ENCODE peak calls at places on chromosomes 4 and X, in ten cellular contexts. N, L, U, Y, F, P, J, A, H and K are unnamed samples.

GRCh38 chrX:109487640-109488039 is 5.8 kb upstream of the GUCY2F start:
- DNase-seq in N (no peak), L (peak), U (no peak), Y (no peak), F (peak), P (no peak), J (no peak), A (no peak), H (no peak), K (no peak)

GRCh38 chr4:56728512-56728911 is 47.4 kb upstream of the HOPX start:
- DNase-seq in N (peak), L (no peak), U (peak), Y (peak), F (no peak), P (peak), J (peak), A (peak), H (no peak), K (no peak)

GRCh38 chr4:7650606-7651400 is 216.1 kb upstream of the PSAPL1 start:
- DNase-seq in N (peak), L (no peak), U (peak), Y (no peak), F (no peak), P (no peak), J (peak), A (peak), H (peak), K (peak)

GRCh38 chr4:2417196-2417764 is 1.2 kb downstream of the ZFYVE28 start:
- DNase-seq in N (no peak), L (no peak), U (no peak), Y (peak), F (no peak), P (no peak), J (no peak), A (peak), H (peak), K (no peak)

GRCh38 chr4:1851160-1851559 is 4.8 kb downstream of the LETM1 start:
- DNase-seq in N (no peak), L (no peak), U (no peak), Y (no peak), F (no peak), P (no peak), J (no peak), A (no peak), H (no peak), K (no peak)

GRCh38 chr4:104890598-104890997 is 256.1 kb upstream of the TET2 start:
- DNase-seq in N (no peak), L (no peak), U (no peak), Y (no peak), F (no peak), P (no peak), J (no peak), A (no peak), H (no peak), K (no peak)

GRCh38 chr4:88953400-88953799 is 103.6 kb downstream of the FAM13A start:
- DNase-seq in N (no peak), L (no peak), U (peak), Y (no peak), F (no peak), P (no peak), J (no peak), A (no peak), H (no peak), K (no peak)

GRCh38 chrX:47556045-47556623 is 4.9 kb upstream of the ARAF start:
- DNase-seq in N (peak), L (peak), U (peak), Y (peak), F (peak), P (peak), J (peak), A (peak), H (peak), K (peak)

GRCh38 chr4:55396305-55397023 is 707 bp downstream of the TMEM165 start:
- DNase-seq in N (peak), L (peak), U (peak), Y (peak), F (peak), P (peak), J (peak), A (peak), H (peak), K (no peak)

GRCh38 chrX:16839852-16840460 is 30.2 kb downstream of the RBBP7 start:
- DNase-seq in N (peak), L (no peak), U (peak), Y (no peak), F (no peak), P (no peak), J (no peak), A (no peak), H (no peak), K (no peak)

GRCh38 chr4:77194366-77194765 is 37.4 kb downstream of the CCNG2 start:
- DNase-seq in N (no peak), L (peak), U (no peak), Y (no peak), F (peak), P (no peak), J (no peak), A (no peak), H (no peak), K (no peak)

GRCh38 chr4:1377606-1378261 is 28.5 kb downstream of the NKX1-1 start:
- DNase-seq in N (no peak), L (no peak), U (no peak), Y (no peak), F (no peak), P (no peak), J (no peak), A (peak), H (peak), K (peak)

GRCh38 chr4:23305026-23305425 is 584.8 kb downstream of the PPARGC1A start:
- DNase-seq in N (peak), L (no peak), U (no peak), Y (no peak), F (peak), P (no peak), J (no peak), A (no peak), H (no peak), K (no peak)

GRCh38 chr4:102791318-102791835 is 30.6 kb upstream of the MANBA start:
- DNase-seq in N (no peak), L (no peak), U (no peak), Y (no peak), F (no peak), P (no peak), J (no peak), A (no peak), H (no peak), K (no peak)

GRCh38 chr4:13545394-13545808 is 1.1 kb upstream of the NKX3-2 start:
- DNase-seq in N (no peak), L (no peak), U (no peak), Y (no peak), F (no peak), P (no peak), J (no peak), A (no peak), H (no peak), K (no peak)

GRCh38 chr4:38099020-38099600 is 138.9 kb downstream of the PTTG2 start:
- DNase-seq in N (no peak), L (no peak), U (peak), Y (peak), F (no peak), P (no peak), J (no peak), A (no peak), H (no peak), K (no peak)

GRCh38 chr4:42513748-42514490 is 116.6 kb downstream of the SHISA3 start:
- DNase-seq in N (no peak), L (no peak), U (no peak), Y (no peak), F (no peak), P (no peak), J (no peak), A (no peak), H (no peak), K (no peak)

GRCh38 chrX:66017659-66018170 is 22.2 kb downstream of the VSIG4 start:
- DNase-seq in N (no peak), L (no peak), U (no peak), Y (no peak), F (no peak), P (no peak), J (no peak), A (no peak), H (no peak), K (no peak)

GRCh38 chr4:71230613-71231012 is 108.2 kb upstream of the SLC4A4 start:
- DNase-seq in N (no peak), L (no peak), U (no peak), Y (no peak), F (no peak), P (no peak), J (no peak), A (no peak), H (peak), K (no peak)

GRCh38 chrX:77527233-77528001 is 80.2 kb downstream of the FGF16 start:
- DNase-seq in N (no peak), L (no peak), U (peak), Y (no peak), F (no peak), P (no peak), J (no peak), A (no peak), H (no peak), K (no peak)

GRCh38 chr4:24853142-24853541 is 57.8 kb downstream of the SOD3 start:
- DNase-seq in N (peak), L (no peak), U (peak), Y (peak), F (no peak), P (no peak), J (no peak), A (no peak), H (no peak), K (no peak)

GRCh38 chr4:173242466-173243250 is 74.0 kb downstream of the GALNT7 start:
- DNase-seq in N (no peak), L (no peak), U (no peak), Y (no peak), F (no peak), P (no peak), J (no peak), A (no peak), H (no peak), K (no peak)

GRCh38 chr4:128635141-128635911 is 174.2 kb upstream of the JADE1 start:
- DNase-seq in N (peak), L (no peak), U (peak), Y (no peak), F (no peak), P (peak), J (no peak), A (peak), H (no peak), K (no peak)

GRCh38 chrX:40663078-40663740 is 15.8 kb upstream of the CXorf38 start:
- DNase-seq in N (no peak), L (no peak), U (no peak), Y (no peak), F (peak), P (no peak), J (no peak), A (no peak), H (no peak), K (no peak)

GRCh38 chr4:152640058-152640921 is 39.5 kb downstream of the TMEM154 start:
- DNase-seq in N (peak), L (no peak), U (peak), Y (peak), F (no peak), P (no peak), J (no peak), A (no peak), H (no peak), K (no peak)

GRCh38 chrX:39440734-39441305 is 639.6 kb downstream of the MID1IP1 start:
- DNase-seq in N (no peak), L (no peak), U (no peak), Y (peak), F (peak), P (no peak), J (no peak), A (no peak), H (no peak), K (no peak)
- TF ChIP-seq CTCF in N (no peak), L (no peak), U (no peak), Y (no peak), F (no peak), P (no peak), J (no peak), A (no peak), H (no peak), K (no peak)

DNA sequence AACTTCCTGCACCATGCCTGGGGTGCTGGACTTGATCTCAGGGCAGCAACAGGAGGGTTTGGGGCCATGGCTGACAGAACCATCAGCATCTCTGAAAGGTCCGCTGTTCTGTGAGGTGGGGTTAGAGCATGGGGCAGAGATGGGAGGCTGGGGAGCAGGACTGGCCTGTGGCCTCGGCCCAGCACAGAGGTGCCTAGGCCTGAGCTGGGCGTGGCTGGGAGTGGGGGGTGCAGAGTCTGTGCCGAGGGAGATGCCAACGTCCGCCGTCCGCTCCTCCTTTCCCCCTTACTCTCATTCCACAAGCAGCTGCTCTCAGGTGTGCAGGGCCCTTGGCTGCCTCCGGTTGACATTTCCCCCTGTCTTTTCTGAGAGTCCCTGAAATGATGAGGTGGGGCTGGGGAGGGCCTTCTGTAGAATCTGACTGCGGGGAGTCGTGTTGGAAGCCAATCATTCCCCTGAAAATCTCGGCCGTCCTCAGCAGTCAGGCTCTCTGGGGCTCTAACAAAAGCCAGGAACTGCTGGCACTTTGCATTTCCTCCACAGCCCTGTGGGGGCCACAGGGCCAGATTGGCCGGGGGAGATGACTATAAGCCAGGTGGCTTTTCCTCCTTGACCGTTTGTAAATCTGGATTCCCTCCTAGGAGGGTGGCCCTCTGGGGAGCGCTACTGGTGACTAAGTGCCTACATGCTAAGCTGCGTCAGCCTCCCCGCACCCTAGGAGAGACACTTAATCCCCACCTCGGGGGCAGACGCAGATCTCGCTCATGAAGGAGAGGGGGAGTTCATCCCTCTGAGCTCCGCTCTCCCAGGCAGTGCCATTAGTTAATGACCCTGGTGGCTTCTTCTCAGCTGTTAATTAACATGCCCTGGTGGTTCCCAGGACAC is 41.2 kb downstream of the EVC start:
- DNase-seq in N (peak), L (no peak), U (peak), Y (peak), F (no peak), P (peak), J (no peak), A (peak), H (peak), K (no peak)
- TF ChIP-seq CTCF in N (no peak), L (no peak), U (no peak), Y (no peak), F (no peak), P (no peak), J (no peak), A (no peak), H (no peak), K (no peak)

DNA sequence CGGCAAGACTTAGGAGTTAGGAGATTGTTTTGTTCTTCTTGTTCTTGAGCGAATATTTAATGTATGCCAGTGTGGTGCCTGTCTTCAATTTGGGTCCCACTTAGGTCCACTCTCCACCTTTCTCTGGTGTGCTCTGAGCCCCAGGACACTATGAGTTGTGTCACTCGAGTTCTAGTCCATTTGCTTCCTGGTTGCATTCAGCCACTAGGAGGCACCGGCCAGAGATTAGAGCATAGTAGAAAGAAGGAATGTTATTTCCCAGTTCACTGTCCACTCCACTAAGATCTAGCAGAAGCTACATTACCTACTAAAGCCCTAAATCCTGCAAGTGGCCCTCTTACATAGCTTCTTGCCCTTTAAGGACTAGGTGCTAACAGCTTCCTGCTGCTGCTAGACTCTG is 326.9 kb downstream of the NAF1 start:
- DNase-seq in N (no peak), L (no peak), U (no peak), Y (no peak), F (peak), P (no peak), J (no peak), A (no peak), H (no peak), K (no peak)
- TF ChIP-seq CTCF in N (no peak), L (peak), U (no peak), Y (no peak), F (peak), P (no peak), J (no peak), A (no peak), H (no peak), K (no peak)

GRCh38 chr4:144174401-144175067 is 34.0 kb upstream of the GYPA start:
- DNase-seq in N (peak), L (peak), U (peak), Y (peak), F (peak), P (no peak), J (no peak), A (no peak), H (no peak), K (no peak)
- TF ChIP-seq CTCF in N (peak), L (peak), U (peak), Y (peak), F (peak), P (peak), J (peak), A (peak), H (peak), K (peak)

DNA sequence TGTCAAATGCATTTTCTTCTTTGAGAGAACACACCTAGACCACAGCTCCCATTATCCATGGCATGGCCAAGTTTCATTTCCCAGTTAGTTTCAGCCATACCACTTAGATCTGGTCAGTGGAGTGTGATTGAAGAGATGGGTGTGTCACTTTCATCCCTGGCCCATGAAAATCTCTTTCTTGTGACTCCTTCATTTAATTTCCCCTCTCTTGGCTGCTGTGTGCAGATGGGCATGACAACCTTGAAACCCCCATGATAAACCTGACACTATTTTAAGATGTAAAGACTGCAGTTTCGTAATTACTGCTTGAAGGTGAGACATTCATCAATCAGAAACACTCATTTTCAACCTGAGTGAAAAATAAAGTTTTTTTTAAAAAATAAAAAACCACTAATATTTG is 284.9 kb downstream of the IL15 start:
- DNase-seq in N (no peak), L (peak), U (no peak), Y (no peak), F (peak), P (no peak), J (no peak), A (no peak), H (no peak), K (no peak)
- TF ChIP-seq CTCF in N (no peak), L (no peak), U (no peak), Y (no peak), F (no peak), P (no peak), J (no peak), A (no peak), H (no peak), K (no peak)

GRCh38 chr4:83753260-83753659 is 217.4 kb downstream of the GPAT3 start:
- DNase-seq in N (no peak), L (no peak), U (no peak), Y (no peak), F (no peak), P (no peak), J (no peak), A (no peak), H (no peak), K (no peak)
- TF ChIP-seq CTCF in N (peak), L (no peak), U (no peak), Y (no peak), F (no peak), P (no peak), J (no peak), A (no peak), H (no peak), K (no peak)